ENCODE peak calls at places on chromosome 21, in six cellular contexts. K, R, X, G, F and L are unnamed samples.

GRCh38 chr21:37712204-37712934 is 203.9 kb downstream of the KCNJ6 start:
- DNase-seq in G (peak; percentile 45), K (peak; percentile 37), R (peak; percentile 81), X (peak; percentile 50), F (no peak), L (peak; percentile 86)

GRCh38 chr21:43611598-43612369 is 47.5 kb downstream of the HSF2BP start:
- DNase-seq in R (peak; percentile 62), X (no peak), F (no peak), K (peak; percentile 13), G (no peak), L (peak; percentile 81)

GRCh38 chr21:14284439-14284838 is 68.5 kb downstream of the RBM11 start:
- DNase-seq in G (no peak), R (no peak), K (no peak), X (no peak), F (no peak), L (no peak)

GRCh38 chr21:34511787-34512451 is at the start of gene KCNE1:
- DNase-seq in X (no peak), R (no peak), K (no peak), F (no peak), G (no peak), L (no peak)

GRCh38 chr21:15264084-15264483 is 199.3 kb upstream of the NRIP1 start:
- DNase-seq in R (peak; percentile 35), F (no peak), X (no peak), K (no peak), G (no peak), L (peak; percentile 77)

GRCh38 chr21:42636535-42636914 is 16.9 kb upstream of the PDE9A start:
- DNase-seq in F (no peak), X (no peak), G (no peak), R (no peak), K (no peak), L (no peak)

GRCh38 chr21:36696640-36697472 is 2.1 kb upstream of the SIM2 start:
- DNase-seq in K (no peak), X (peak; percentile 20), F (no peak), R (no peak), G (no peak), L (no peak)

GRCh38 chr21:16870116-16870515 is 642.7 kb upstream of the CXADR start:
- DNase-seq in R (no peak), G (no peak), K (no peak), F (no peak), X (no peak), L (peak; percentile 21)

GRCh38 chr21:35316933-35317332 is 267.8 kb upstream of the RUNX1 start:
- DNase-seq in K (no peak), G (no peak), F (peak; percentile 34), X (peak; percentile 23), R (no peak), L (no peak)

GRCh38 chr21:33762798-33763572 is 120.7 kb downstream of the ITSN1 start:
- DNase-seq in X (no peak), G (no peak), F (no peak), K (no peak), R (no peak), L (no peak)

GRCh38 chr21:39867198-39867650 is at the start of gene PCP4:
- DNase-seq in K (peak; percentile 30), G (peak; percentile 35), X (peak; percentile 33), F (peak; percentile 26), R (peak; percentile 93), L (peak; percentile 92)

GRCh38 chr21:36841866-36842265 is 124.6 kb downstream of the HLCS start:
- DNase-seq in X (no peak), F (no peak), K (no peak), R (no peak), G (no peak), L (no peak)

GRCh38 chr21:42088148-42088547 is 17.0 kb downstream of the UMODL1 start:
- DNase-seq in R (no peak), K (no peak), G (no peak), F (no peak), X (no peak), L (no peak)

GRCh38 chr21:44379991-44380865 is 26.8 kb downstream of the TRPM2 start:
- DNase-seq in K (no peak), R (no peak), G (no peak), F (no peak), X (no peak), L (no peak)